ENCODE peak calls at places on chromosomes 1 and 21, in eight cellular contexts. J is kidney epithelial cell, S is Panc1, Q is SK-N-SH, O is adrenal gland, H is cardiac muscle cell, T is fibroblast of lung, D is K562. E is an unnamed sample. For H3K27me3, the result is how much of the 10 kb centered on the place peaks cover.

GRCh38 chr1:215539803-215540575 is 27.1 kb upstream of the KCTD3 start:
- DNase-seq in Q (no peak), T (peak), O (peak), J (no peak), H (no peak), D (no peak), S (no peak), E (peak)

GRCh38 chr1:202967684-202968281 is 726 bp upstream of the CYB5R1 start:
- DNase-seq in Q (peak), J (peak), O (no peak), D (peak), H (no peak), T (no peak), S (no peak), E (no peak)

GRCh38 chr1:243977104-243977503 is 74.0 kb upstream of the ZBTB18 start:
- DNase-seq in S (no peak), J (no peak), T (peak), H (no peak), O (no peak), D (no peak), Q (no peak), E (no peak)

GRCh38 chr1:163205513-163205912 is 2.8 kb upstream of the RGS5 start:
- DNase-seq in Q (no peak), T (no peak), O (no peak), J (no peak), D (no peak), H (no peak), S (no peak), E (no peak)

GRCh38 chr1:52842643-52843310 is at the start of gene ZYG11A:
- DNase-seq in H (peak), J (peak), D (peak), O (no peak), Q (peak), S (no peak), T (peak), E (peak)

GRCh38 chr1:63523738-63524137 is 413 bp downstream of the EFCAB7 start:
- DNase-seq in D (no peak), Q (peak), H (peak), O (no peak), J (no peak), S (no peak), T (no peak), E (no peak)

GRCh38 chr21:25568230-25568629 is 39.1 kb downstream of the MRPL39 start:
- DNase-seq in J (no peak), H (peak), D (no peak), O (peak), Q (no peak), S (no peak), T (peak), E (no peak)

GRCh38 chr1:188463919-188464318 is 1635.2 kb downstream of the PLA2G4A start:
- DNase-seq in S (no peak), J (no peak), O (no peak), H (no peak), T (peak), Q (no peak), D (no peak), E (no peak)

DNA sequence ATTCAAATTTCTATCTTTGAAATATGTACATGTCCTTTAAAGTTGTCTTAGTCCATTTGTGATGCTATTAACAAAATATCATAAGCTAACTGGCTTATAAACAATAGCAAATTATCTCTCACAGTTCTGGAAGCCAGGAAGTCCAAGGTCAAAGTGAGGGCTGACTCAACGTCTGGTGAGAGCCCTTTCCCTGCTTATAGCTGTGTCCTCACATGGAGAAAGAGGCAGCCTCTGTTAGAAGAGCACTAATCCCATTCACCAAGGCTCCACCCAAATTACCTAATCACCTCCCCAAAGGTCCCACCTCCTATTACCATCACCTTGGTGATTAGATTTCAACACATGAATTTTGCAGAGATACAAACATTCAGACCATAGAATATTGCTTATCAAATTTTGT is 450.1 kb upstream of the BEND5 start:
- DNase-seq in Q (no peak), T (no peak), D (no peak), S (no peak), H (no peak), O (no peak), J (no peak), E (no peak)
- TF ChIP-seq CTCF in Q (no peak), T (no peak), D (no peak), S (no peak), H (no peak), O (no peak), J (no peak), E (no peak)

GRCh38 chr1:10686404-10687040 is 109.9 kb downstream of the CASZ1 start:
- DNase-seq in Q (no peak), D (no peak), O (no peak), J (peak), S (no peak), T (no peak), H (no peak), E (no peak)
- H3K27me3 ChIP-seq in Q (under half), D (under half), O (under half), J (under half), S (under half), T (under half), H (under half), E (under half)

DNA sequence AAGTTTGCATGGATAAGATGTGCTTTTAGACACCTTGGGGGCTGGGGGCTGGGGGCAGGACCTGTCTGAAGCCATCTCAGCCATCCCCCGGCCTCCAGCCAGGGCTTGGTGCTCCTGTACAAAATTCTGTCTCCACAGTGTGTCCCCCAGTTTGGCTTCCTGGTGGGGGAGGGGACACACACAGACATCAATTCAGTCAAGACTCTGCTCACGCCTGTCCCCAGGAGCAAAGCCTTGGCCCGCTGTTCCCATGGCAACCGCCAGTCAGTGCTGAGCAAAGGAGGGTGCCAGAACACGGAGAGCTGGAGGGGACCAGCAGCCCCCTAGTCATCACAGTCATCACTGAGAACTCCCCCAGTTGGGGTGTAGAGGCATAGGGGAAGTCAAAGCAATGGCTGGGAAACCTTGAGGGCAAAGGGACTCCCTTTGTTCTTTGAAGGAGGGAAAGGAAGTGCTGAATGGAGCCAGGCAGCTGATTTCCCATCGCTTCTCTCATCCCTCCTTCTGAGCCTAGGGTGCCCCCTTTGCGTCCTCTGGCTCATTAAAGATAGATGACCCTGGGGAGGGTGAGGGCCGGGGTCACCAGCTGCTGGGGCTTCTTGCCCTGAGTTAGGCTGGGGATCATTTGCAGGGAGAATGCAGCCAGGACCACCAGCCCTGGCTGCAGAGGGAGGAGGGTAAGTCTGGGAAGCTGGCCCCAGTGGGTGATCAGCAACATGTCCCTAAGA is 134.9 kb upstream of the IPO9 start:
- DNase-seq in H (no peak), Q (peak), S (no peak), J (no peak), D (no peak), O (no peak), T (no peak), E (peak)
- TF ChIP-seq CTCF in H (no peak), Q (no peak), S (no peak), J (no peak), D (no peak), O (no peak), T (no peak), E (no peak)

DNA sequence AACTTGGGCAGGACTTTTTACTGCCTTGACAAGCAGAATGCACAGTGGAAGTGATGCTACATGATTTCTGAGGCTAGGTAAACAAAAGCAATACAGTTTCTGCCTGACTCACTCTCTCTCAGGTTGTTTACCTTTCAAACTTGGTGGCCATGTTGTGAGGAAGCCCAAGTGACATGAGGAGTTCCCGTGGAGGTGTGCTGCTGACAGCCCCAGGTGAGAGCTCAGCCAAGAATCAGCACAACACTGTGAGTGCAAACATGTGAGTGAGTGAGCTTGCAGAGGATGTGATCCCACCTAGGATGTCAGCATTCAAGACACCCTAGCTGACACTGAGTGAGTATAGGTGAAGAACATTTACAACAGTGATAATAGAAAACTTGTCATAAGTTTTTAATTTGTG is 71.1 kb upstream of the IFNAR2 start:
- DNase-seq in D (no peak), S (no peak), J (no peak), O (no peak), Q (no peak), T (no peak), H (no peak), E (no peak)
- H3K27me3 ChIP-seq in D (under half), S (under half), J (under half), O (under half), Q (under half), T (under half), H (under half), E (under half)

GRCh38 chr1:213669964-213670691 is 317.6 kb upstream of the PROX1 start:
- DNase-seq in T (no peak), O (no peak), Q (no peak), D (no peak), J (no peak), H (no peak), S (no peak), E (no peak)

GRCh38 chr1:213669512-213669911 is 318.3 kb upstream of the PROX1 start:
- DNase-seq in H (no peak), D (no peak), O (no peak), T (no peak), Q (no peak), S (no peak), J (no peak), E (no peak)

GRCh38 chr1:213666922-213667321 is 320.9 kb upstream of the PROX1 start:
- DNase-seq in H (no peak), Q (no peak), O (no peak), S (no peak), T (no peak), D (no peak), J (no peak), E (no peak)

GRCh38 chr1:213670692-213671023 is 317.1 kb upstream of the PROX1 start:
- DNase-seq in Q (no peak), T (no peak), J (no peak), O (no peak), S (no peak), D (no peak), H (no peak), E (no peak)

GRCh38 chr1:213666113-213666512 is 321.7 kb upstream of the PROX1 start:
- DNase-seq in H (no peak), D (no peak), Q (no peak), S (no peak), J (no peak), O (no peak), T (no peak), E (no peak)
- TF ChIP-seq CTCF in H (no peak), D (no peak), Q (no peak), S (no peak), J (no peak), O (no peak), T (no peak), E (no peak)

GRCh38 chr1:156928043-156928602 is 7.7 kb downstream of the LRRC71 start:
- DNase-seq in Q (no peak), D (no peak), J (no peak), O (no peak), S (no peak), H (no peak), T (no peak), E (no peak)
- H3K27me3 ChIP-seq in Q (under half), D (under half), J (half or more), O (under half), S (under half), H (half or more), T (under half), E (under half)

GRCh38 chr1:230875370-230875769 is 7.0 kb upstream of the C1orf198 start:
- DNase-seq in D (peak), H (no peak), J (no peak), Q (no peak), T (no peak), S (no peak), O (no peak), E (no peak)

GRCh38 chr1:230878584-230878975 is 10.3 kb upstream of the C1orf198 start:
- DNase-seq in H (no peak), D (no peak), Q (no peak), O (peak), S (no peak), J (no peak), T (peak), E (no peak)

GRCh38 chr1:230877924-230878583 is 9.7 kb upstream of the C1orf198 start:
- DNase-seq in Q (no peak), D (no peak), O (no peak), S (no peak), T (no peak), H (no peak), J (no peak), E (no peak)

GRCh38 chr1:230877139-230877923 is 9.0 kb upstream of the C1orf198 start:
- DNase-seq in D (no peak), Q (no peak), O (no peak), H (no peak), S (no peak), J (no peak), T (peak), E (no peak)

DNA sequence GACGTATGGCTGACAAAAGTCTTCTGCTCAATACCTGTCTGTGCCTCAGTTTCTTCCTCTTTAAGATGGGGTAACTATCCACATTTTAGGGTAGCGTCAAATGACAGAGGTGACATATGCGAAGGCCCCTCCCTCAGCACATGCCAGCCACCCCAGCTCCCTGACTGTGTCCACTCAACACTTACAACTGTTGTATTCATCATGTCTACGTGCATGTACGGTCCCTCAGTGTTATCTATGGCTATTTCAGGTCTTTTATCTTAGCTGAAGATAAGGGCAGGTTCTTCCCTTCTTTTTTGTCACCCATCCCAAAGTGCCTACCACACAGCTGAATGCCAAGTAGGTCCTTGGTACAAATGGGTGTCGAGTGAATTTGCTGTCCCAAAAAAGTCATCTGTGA is 8.3 kb upstream of the C1orf198 start:
- DNase-seq in D (no peak), H (no peak), Q (no peak), O (no peak), J (no peak), T (no peak), S (no peak), E (no peak)
- TF ChIP-seq CTCF in D (no peak), H (no peak), Q (no peak), O (no peak), J (no peak), T (no peak), S (no peak), E (no peak)

DNA sequence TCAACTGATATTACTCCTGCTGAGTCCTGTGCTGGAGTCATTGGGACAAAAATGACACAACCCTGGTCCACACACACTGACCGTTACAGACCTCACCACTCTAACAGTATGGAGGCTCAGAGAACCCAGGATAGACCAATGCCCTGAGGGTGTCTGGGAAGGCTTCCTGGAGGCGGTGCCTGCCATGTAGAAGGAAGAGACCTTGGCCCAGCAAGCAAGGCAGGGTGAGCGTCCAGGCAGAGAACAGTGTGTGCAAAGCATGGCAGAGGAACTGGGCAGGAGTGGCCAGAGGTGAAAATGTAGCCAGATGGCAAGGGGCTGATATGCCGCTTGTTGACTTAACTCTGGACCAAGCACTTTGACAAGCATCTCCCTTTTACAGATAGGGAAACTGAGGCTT is 85.5 kb downstream of the VWA5B1 start:
- DNase-seq in O (no peak), D (no peak), S (no peak), Q (no peak), J (no peak), T (no peak), H (no peak), E (no peak)
- H3K27me3 ChIP-seq in O (under half), D (under half), S (under half), Q (under half), J (under half), T (under half), H (half or more), E (under half)

DNA sequence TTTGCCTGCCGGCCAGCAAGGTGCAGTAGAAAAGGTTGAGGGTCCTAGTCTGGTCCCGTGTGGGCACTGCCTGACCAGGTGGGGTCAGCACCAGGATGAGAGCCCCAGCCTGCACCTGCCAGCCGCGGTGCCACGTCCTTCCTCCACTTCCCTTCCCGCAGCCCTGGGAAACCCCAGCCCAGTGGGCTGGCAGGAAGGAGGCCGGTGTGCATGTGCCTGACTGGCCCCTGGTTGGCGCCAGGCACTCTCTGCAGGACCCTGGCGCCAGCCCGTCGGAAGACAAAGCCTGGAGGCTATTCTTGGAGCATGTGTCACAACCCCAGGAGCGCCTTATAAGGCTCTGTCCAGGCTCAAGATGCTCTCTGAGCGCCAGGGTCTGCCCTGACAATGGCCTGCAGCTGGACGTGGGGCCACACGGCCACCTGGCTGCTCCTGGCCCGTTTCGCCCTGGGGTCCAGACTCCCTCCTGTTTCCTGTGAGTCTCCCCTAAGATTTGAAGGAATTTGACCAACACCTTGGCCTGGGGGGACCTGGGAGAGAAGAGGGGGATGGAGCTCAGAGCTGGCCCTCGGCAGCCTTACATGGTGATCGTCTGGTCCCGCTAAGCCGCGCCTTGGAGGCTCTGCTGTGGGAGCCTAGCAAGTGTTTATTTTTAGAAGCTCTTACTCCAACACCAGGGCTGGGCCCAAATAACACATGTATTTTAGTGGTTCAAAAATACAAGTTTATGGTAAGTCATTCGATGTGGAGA is 31.9 kb upstream of the POFUT2 start:
- DNase-seq in S (no peak), D (no peak), J (no peak), H (peak), Q (no peak), T (peak), O (peak), E (no peak)
- TF ChIP-seq CTCF in S (peak), D (no peak), J (no peak), H (no peak), Q (no peak), T (no peak), O (no peak), E (no peak)